ENCODE peak calls at places on chromosomes 7 and 10, in five cellular contexts. D, K, S, B and M are unnamed samples.

GRCh38 chr7:151485006-151485732 is 34.5 kb downstream of the RHEB start:
- DNase-seq in K (no peak), B (no peak), D (peak), S (no peak), M (no peak)

GRCh38 chr10:71933651-71934050 is 30.5 kb upstream of the CHST3 start:
- DNase-seq in S (no peak), K (no peak), B (no peak), D (peak), M (no peak)

GRCh38 chr10:90418869-90419652 is 438.8 kb downstream of the HTR7 start:
- DNase-seq in K (no peak), S (no peak), D (no peak), B (no peak), M (no peak)

GRCh38 chr7:45865594-45866410 is 7.1 kb downstream of the CCDC201 start:
- DNase-seq in S (no peak), D (no peak), B (no peak), K (no peak), M (no peak)

GRCh38 chr10:24952146-24952700 is at the start of gene PRTFDC1:
- DNase-seq in K (peak), D (peak), S (peak), B (no peak), M (peak)

GRCh38 chr7:25854059-25854458 is 297.9 kb upstream of the NFE2L3 start:
- DNase-seq in S (peak), B (no peak), D (no peak), K (no peak), M (no peak)

GRCh38 chr10:102230861-102231356 is 4.8 kb downstream of the ELOVL3 start:
- DNase-seq in K (peak), S (peak), D (peak), B (no peak), M (peak)

GRCh38 chr10:124701881-124702656 is 42.1 kb downstream of the FAM53B start:
- DNase-seq in S (no peak), K (no peak), B (no peak), D (no peak), M (no peak)

GRCh38 chr10:119353438-119353837 is 146.1 kb downstream of the GRK5 start:
- DNase-seq in B (no peak), S (no peak), K (no peak), D (no peak), M (no peak)

GRCh38 chr7:34622771-34623250 is 35.2 kb upstream of the NPSR1 start:
- DNase-seq in D (no peak), S (no peak), B (no peak), K (no peak), M (no peak)

GRCh38 chr7:46492460-46492859 is 571.4 kb upstream of the IGFBP3 start:
- DNase-seq in K (no peak), B (no peak), D (no peak), S (no peak), M (no peak)

GRCh38 chr7:48289661-48290060 is 118.4 kb downstream of the ABCA13 start:
- DNase-seq in K (no peak), D (no peak), B (no peak), S (no peak), M (no peak)

GRCh38 chr7:48083114-48083830 is 5.8 kb upstream of the UPP1 start:
- DNase-seq in B (no peak), S (no peak), D (no peak), K (no peak), M (no peak)

GRCh38 chr7:149884541-149884940 is 10.8 kb downstream of the ATP6V0E2 start:
- DNase-seq in S (peak), D (no peak), B (no peak), K (no peak), M (no peak)